ENCODE peak calls at places on chromosomes 4 and X, in eight cellular contexts. One of them, this sample, is unnamed.

GRCh38 chrX:95678679-95679078 is 1006.0 kb upstream of the DIAPH2 start:
- DNase-seq in pancreas: no peak
- DNase-seq in A549: no peak
- DNase-seq in CD4-positive, alpha-beta T cell: no peak
- DNase-seq in cardiac muscle cell: no peak
- DNase-seq in heart left ventricle: no peak
- DNase-seq in dorsolateral prefrontal cortex: no peak
- DNase-seq in lower lobe of right lung: no peak
- DNase-seq in this sample: no peak

GRCh38 chrX:132023896-132024386 is 839 bp downstream of the STK26 start:
- DNase-seq in pancreas: no peak
- DNase-seq in A549: peak; percentile 2
- DNase-seq in CD4-positive, alpha-beta T cell: peak; percentile 33
- DNase-seq in cardiac muscle cell: no peak
- DNase-seq in heart left ventricle: no peak
- DNase-seq in dorsolateral prefrontal cortex: no peak
- DNase-seq in lower lobe of right lung: peak; percentile 56
- DNase-seq in this sample: no peak

GRCh38 chr4:10656988-10657387 is 27.6 kb downstream of the CLNK start:
- DNase-seq in pancreas: no peak
- DNase-seq in A549: no peak
- DNase-seq in CD4-positive, alpha-beta T cell: no peak
- DNase-seq in cardiac muscle cell: no peak
- DNase-seq in heart left ventricle: no peak
- DNase-seq in dorsolateral prefrontal cortex: no peak
- DNase-seq in lower lobe of right lung: no peak
- DNase-seq in this sample: no peak

GRCh38 chrX:153944140-153944799 is at the start of gene RENBP:
- DNase-seq in pancreas: no peak
- DNase-seq in A549: no peak
- DNase-seq in CD4-positive, alpha-beta T cell: no peak
- DNase-seq in cardiac muscle cell: no peak
- DNase-seq in heart left ventricle: peak; percentile 56
- DNase-seq in dorsolateral prefrontal cortex: peak; percentile 50
- DNase-seq in lower lobe of right lung: peak; percentile 83
- DNase-seq in this sample: no peak

GRCh38 chr4:121411151-121411744 is 30.4 kb upstream of the QRFPR start:
- DNase-seq in pancreas: no peak
- DNase-seq in A549: no peak
- DNase-seq in CD4-positive, alpha-beta T cell: no peak
- DNase-seq in cardiac muscle cell: no peak
- DNase-seq in heart left ventricle: no peak
- DNase-seq in dorsolateral prefrontal cortex: no peak
- DNase-seq in lower lobe of right lung: no peak
- DNase-seq in this sample: no peak

GRCh38 chrX:152575331-152575730 is 62.4 kb upstream of the GABRQ start:
- DNase-seq in pancreas: no peak
- DNase-seq in A549: no peak
- DNase-seq in CD4-positive, alpha-beta T cell: no peak
- DNase-seq in cardiac muscle cell: no peak
- DNase-seq in heart left ventricle: no peak
- DNase-seq in dorsolateral prefrontal cortex: no peak
- DNase-seq in lower lobe of right lung: no peak
- DNase-seq in this sample: no peak

GRCh38 chrX:102746134-102746584 is 25.6 kb downstream of the GPRASP3 start:
- DNase-seq in pancreas: peak; percentile 53
- DNase-seq in A549: no peak
- DNase-seq in CD4-positive, alpha-beta T cell: no peak
- DNase-seq in cardiac muscle cell: peak; percentile 45
- DNase-seq in heart left ventricle: peak; percentile 23
- DNase-seq in dorsolateral prefrontal cortex: peak; percentile 8
- DNase-seq in lower lobe of right lung: peak; percentile 54
- DNase-seq in this sample: no peak

GRCh38 chr4:2793920-2794706 is 1.2 kb downstream of the SH3BP2 start:
- DNase-seq in pancreas: peak; percentile 66
- DNase-seq in A549: no peak
- DNase-seq in CD4-positive, alpha-beta T cell: no peak
- DNase-seq in cardiac muscle cell: peak; percentile 75
- DNase-seq in heart left ventricle: peak; percentile 60
- DNase-seq in dorsolateral prefrontal cortex: no peak
- DNase-seq in lower lobe of right lung: peak; percentile 74
- DNase-seq in this sample: peak; percentile 57

GRCh38 chrX:13658602-13659001 is 5.7 kb downstream of the TCEANC start:
- DNase-seq in pancreas: no peak
- DNase-seq in A549: peak; percentile 25
- DNase-seq in CD4-positive, alpha-beta T cell: no peak
- DNase-seq in cardiac muscle cell: peak; percentile 68
- DNase-seq in heart left ventricle: no peak
- DNase-seq in dorsolateral prefrontal cortex: no peak
- DNase-seq in lower lobe of right lung: no peak
- DNase-seq in this sample: no peak

GRCh38 chr4:70734168-70734954 is 12.6 kb downstream of the RUFY3 start:
- DNase-seq in pancreas: no peak
- DNase-seq in A549: no peak
- DNase-seq in CD4-positive, alpha-beta T cell: no peak
- DNase-seq in cardiac muscle cell: peak; percentile 69
- DNase-seq in heart left ventricle: no peak
- DNase-seq in dorsolateral prefrontal cortex: no peak
- DNase-seq in lower lobe of right lung: no peak
- DNase-seq in this sample: no peak

GRCh38 chr4:172786039-172786792 is 382.4 kb upstream of the GALNT7 start:
- DNase-seq in pancreas: peak; percentile 19
- DNase-seq in A549: no peak
- DNase-seq in CD4-positive, alpha-beta T cell: no peak
- DNase-seq in cardiac muscle cell: no peak
- DNase-seq in heart left ventricle: no peak
- DNase-seq in dorsolateral prefrontal cortex: no peak
- DNase-seq in lower lobe of right lung: peak; percentile 76
- DNase-seq in this sample: no peak

GRCh38 chr4:76984127-76984526 is 34.6 kb downstream of the SEPTIN11 start:
- DNase-seq in pancreas: no peak
- DNase-seq in A549: no peak
- DNase-seq in CD4-positive, alpha-beta T cell: no peak
- DNase-seq in cardiac muscle cell: peak; percentile 71
- DNase-seq in heart left ventricle: no peak
- DNase-seq in dorsolateral prefrontal cortex: no peak
- DNase-seq in lower lobe of right lung: no peak
- DNase-seq in this sample: no peak

GRCh38 chr4:154719087-154719486 is 24.7 kb upstream of the LRAT start:
- DNase-seq in pancreas: no peak
- DNase-seq in A549: no peak
- DNase-seq in CD4-positive, alpha-beta T cell: no peak
- DNase-seq in cardiac muscle cell: peak; percentile 22
- DNase-seq in heart left ventricle: no peak
- DNase-seq in dorsolateral prefrontal cortex: no peak
- DNase-seq in lower lobe of right lung: no peak
- DNase-seq in this sample: no peak

GRCh38 chr4:144695721-144696120 is 49.8 kb downstream of the HHIP start:
- DNase-seq in pancreas: no peak
- DNase-seq in A549: no peak
- DNase-seq in CD4-positive, alpha-beta T cell: no peak
- DNase-seq in cardiac muscle cell: no peak
- DNase-seq in heart left ventricle: no peak
- DNase-seq in dorsolateral prefrontal cortex: no peak
- DNase-seq in lower lobe of right lung: no peak
- DNase-seq in this sample: no peak

GRCh38 chrX:75071334-75071733 is 84.7 kb downstream of the ABCB7 start:
- DNase-seq in pancreas: no peak
- DNase-seq in A549: no peak
- DNase-seq in CD4-positive, alpha-beta T cell: no peak
- DNase-seq in cardiac muscle cell: no peak
- DNase-seq in heart left ventricle: no peak
- DNase-seq in dorsolateral prefrontal cortex: no peak
- DNase-seq in lower lobe of right lung: no peak
- DNase-seq in this sample: no peak

GRCh38 chr4:52641853-52642563 is 17.1 kb downstream of the USP46 start:
- DNase-seq in pancreas: no peak
- DNase-seq in A549: no peak
- DNase-seq in CD4-positive, alpha-beta T cell: no peak
- DNase-seq in cardiac muscle cell: no peak
- DNase-seq in heart left ventricle: no peak
- DNase-seq in dorsolateral prefrontal cortex: no peak
- DNase-seq in lower lobe of right lung: no peak
- DNase-seq in this sample: no peak

GRCh38 chr4:169079942-169080827 is 70.1 kb upstream of the CBR4 start:
- DNase-seq in pancreas: no peak
- DNase-seq in A549: no peak
- DNase-seq in CD4-positive, alpha-beta T cell: no peak
- DNase-seq in cardiac muscle cell: peak; percentile 88
- DNase-seq in heart left ventricle: peak; percentile 34
- DNase-seq in dorsolateral prefrontal cortex: no peak
- DNase-seq in lower lobe of right lung: peak; percentile 63
- DNase-seq in this sample: peak; percentile 56

GRCh38 chrX:155864655-155865054 is 16.5 kb upstream of the VAMP7 start:
- DNase-seq in pancreas: no peak
- DNase-seq in A549: no peak
- DNase-seq in CD4-positive, alpha-beta T cell: no peak
- DNase-seq in cardiac muscle cell: peak; percentile 6
- DNase-seq in heart left ventricle: no peak
- DNase-seq in dorsolateral prefrontal cortex: no peak
- DNase-seq in lower lobe of right lung: no peak
- DNase-seq in this sample: no peak

GRCh38 chr4:41394362-41394960 is 137.7 kb downstream of the UCHL1 start:
- DNase-seq in pancreas: no peak
- DNase-seq in A549: no peak
- DNase-seq in CD4-positive, alpha-beta T cell: no peak
- DNase-seq in cardiac muscle cell: no peak
- DNase-seq in heart left ventricle: no peak
- DNase-seq in dorsolateral prefrontal cortex: no peak
- DNase-seq in lower lobe of right lung: no peak
- DNase-seq in this sample: no peak

GRCh38 chrX:8692886-8693285 is 39.1 kb downstream of the ANOS1 start:
- DNase-seq in pancreas: no peak
- DNase-seq in A549: no peak
- DNase-seq in CD4-positive, alpha-beta T cell: no peak
- DNase-seq in cardiac muscle cell: peak; percentile 44
- DNase-seq in heart left ventricle: no peak
- DNase-seq in dorsolateral prefrontal cortex: no peak
- DNase-seq in lower lobe of right lung: no peak
- DNase-seq in this sample: no peak

GRCh38 chr4:41095973-41096372 is 118.4 kb downstream of the APBB2 start:
- DNase-seq in pancreas: no peak
- DNase-seq in A549: no peak
- DNase-seq in CD4-positive, alpha-beta T cell: no peak
- DNase-seq in cardiac muscle cell: peak; percentile 44
- DNase-seq in heart left ventricle: no peak
- DNase-seq in dorsolateral prefrontal cortex: no peak
- DNase-seq in lower lobe of right lung: no peak
- DNase-seq in this sample: no peak

GRCh38 chr4:182764137-182764536 is 153.0 kb downstream of the DCTD start:
- DNase-seq in pancreas: no peak
- DNase-seq in A549: no peak
- DNase-seq in CD4-positive, alpha-beta T cell: no peak
- DNase-seq in cardiac muscle cell: peak; percentile 8
- DNase-seq in heart left ventricle: no peak
- DNase-seq in dorsolateral prefrontal cortex: no peak
- DNase-seq in lower lobe of right lung: no peak
- DNase-seq in this sample: no peak

GRCh38 chr4:145937990-145938611 is 522 bp downstream of the ZNF827 start:
- DNase-seq in pancreas: no peak
- DNase-seq in A549: no peak
- DNase-seq in CD4-positive, alpha-beta T cell: peak; percentile 42
- DNase-seq in cardiac muscle cell: peak; percentile 52
- DNase-seq in heart left ventricle: peak; percentile 10
- DNase-seq in dorsolateral prefrontal cortex: peak; percentile 4
- DNase-seq in lower lobe of right lung: no peak
- DNase-seq in this sample: no peak

GRCh38 chr4:186029731-186030421 is 39.1 kb upstream of the TLR3 start:
- DNase-seq in pancreas: peak; percentile 78
- DNase-seq in A549: no peak
- DNase-seq in CD4-positive, alpha-beta T cell: no peak
- DNase-seq in cardiac muscle cell: peak; percentile 86
- DNase-seq in heart left ventricle: peak; percentile 82
- DNase-seq in dorsolateral prefrontal cortex: peak; percentile 33
- DNase-seq in lower lobe of right lung: peak; percentile 67
- DNase-seq in this sample: peak; percentile 76

GRCh38 chr4:1318488-1319213 is 28.4 kb upstream of the UVSSA start:
- DNase-seq in pancreas: peak; percentile 17
- DNase-seq in A549: no peak
- DNase-seq in CD4-positive, alpha-beta T cell: no peak
- DNase-seq in cardiac muscle cell: no peak
- DNase-seq in heart left ventricle: no peak
- DNase-seq in dorsolateral prefrontal cortex: no peak
- DNase-seq in lower lobe of right lung: peak; percentile 22
- DNase-seq in this sample: no peak

GRCh38 chr4:123856689-123857545 is 460.3 kb downstream of the SPRY1 start:
- DNase-seq in pancreas: no peak
- DNase-seq in A549: peak; percentile 3
- DNase-seq in CD4-positive, alpha-beta T cell: no peak
- DNase-seq in cardiac muscle cell: peak; percentile 79
- DNase-seq in heart left ventricle: peak; percentile 56
- DNase-seq in dorsolateral prefrontal cortex: no peak
- DNase-seq in lower lobe of right lung: no peak
- DNase-seq in this sample: no peak
- TF ChIP-seq CTCF in pancreas: no peak
- TF ChIP-seq CTCF in A549: no peak
- TF ChIP-seq CTCF in CD4-positive, alpha-beta T cell: no peak
- TF ChIP-seq CTCF in cardiac muscle cell: peak; percentile 12
- TF ChIP-seq CTCF in heart left ventricle: no peak
- TF ChIP-seq CTCF in dorsolateral prefrontal cortex: no peak
- TF ChIP-seq CTCF in lower lobe of right lung: peak; percentile 28
- TF ChIP-seq CTCF in this sample: peak; percentile 23

GRCh38 chrX:41389311-41389888 is 55.4 kb downstream of the DDX3X start:
- DNase-seq in pancreas: no peak
- DNase-seq in A549: no peak
- DNase-seq in CD4-positive, alpha-beta T cell: no peak
- DNase-seq in cardiac muscle cell: no peak
- DNase-seq in heart left ventricle: no peak
- DNase-seq in dorsolateral prefrontal cortex: no peak
- DNase-seq in lower lobe of right lung: no peak
- DNase-seq in this sample: no peak
- H3K27ac ChIP-seq in pancreas: no peak overlapping the region
- H3K27ac ChIP-seq in A549: peak overlapping the region; percentile 60
- H3K27ac ChIP-seq in CD4-positive, alpha-beta T cell: no peak overlapping the region
- H3K27ac ChIP-seq in cardiac muscle cell: no peak overlapping the region
- H3K27ac ChIP-seq in heart left ventricle: no peak overlapping the region
- H3K27ac ChIP-seq in dorsolateral prefrontal cortex: no peak overlapping the region
- H3K27ac ChIP-seq in lower lobe of right lung: no peak overlapping the region
- H3K27ac ChIP-seq in this sample: no peak overlapping the region

GRCh38 chr4:184929476-184929875 is 88.8 kb upstream of the HELT start:
- DNase-seq in pancreas: no peak
- DNase-seq in A549: no peak
- DNase-seq in CD4-positive, alpha-beta T cell: no peak
- DNase-seq in cardiac muscle cell: no peak
- DNase-seq in heart left ventricle: no peak
- DNase-seq in dorsolateral prefrontal cortex: no peak
- DNase-seq in lower lobe of right lung: no peak
- DNase-seq in this sample: no peak
- TF ChIP-seq CTCF in pancreas: no peak
- TF ChIP-seq CTCF in A549: no peak
- TF ChIP-seq CTCF in CD4-positive, alpha-beta T cell: no peak
- TF ChIP-seq CTCF in cardiac muscle cell: no peak
- TF ChIP-seq CTCF in heart left ventricle: no peak
- TF ChIP-seq CTCF in dorsolateral prefrontal cortex: no peak
- TF ChIP-seq CTCF in lower lobe of right lung: no peak
- TF ChIP-seq CTCF in this sample: no peak

DNA sequence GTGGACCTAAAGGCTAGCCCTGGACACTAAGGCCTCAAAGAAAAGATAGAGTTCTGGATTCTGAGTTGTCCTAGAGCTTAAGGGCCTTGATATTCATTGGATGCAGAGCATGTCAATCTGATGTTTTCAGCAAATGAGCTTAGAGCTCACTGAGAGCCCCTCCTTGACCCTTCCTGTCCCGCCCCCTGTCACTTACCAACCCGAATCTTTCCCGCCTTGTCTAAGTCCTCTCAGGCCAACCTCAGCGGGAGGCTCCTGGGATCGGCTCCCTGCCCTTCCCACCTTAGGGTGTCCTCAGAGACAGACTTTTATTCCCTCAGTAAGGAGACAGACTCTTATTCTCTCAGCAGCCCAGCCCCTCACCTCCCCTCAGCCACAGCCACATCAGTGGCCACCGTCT is at the start of gene CT47C1:
- DNase-seq in pancreas: no peak
- DNase-seq in A549: no peak
- DNase-seq in CD4-positive, alpha-beta T cell: no peak
- DNase-seq in cardiac muscle cell: no peak
- DNase-seq in heart left ventricle: no peak
- DNase-seq in dorsolateral prefrontal cortex: no peak
- DNase-seq in lower lobe of right lung: no peak
- DNase-seq in this sample: no peak
- H3K27ac ChIP-seq in pancreas: no peak within 1 kb of the TSS
- H3K27ac ChIP-seq in A549: no peak within 1 kb of the TSS
- H3K27ac ChIP-seq in CD4-positive, alpha-beta T cell: no peak within 1 kb of the TSS
- H3K27ac ChIP-seq in cardiac muscle cell: no peak within 1 kb of the TSS
- H3K27ac ChIP-seq in heart left ventricle: no peak within 1 kb of the TSS
- H3K27ac ChIP-seq in dorsolateral prefrontal cortex: no peak within 1 kb of the TSS
- H3K27ac ChIP-seq in lower lobe of right lung: no peak within 1 kb of the TSS
- H3K27ac ChIP-seq in this sample: no peak within 1 kb of the TSS

This sample was measured in breast epithelium.